ENCODE peak calls at places on chromosomes 3 and 15, in seven cellular contexts. I, Y, T, G, H, U and W are unnamed samples.

GRCh38 chr15:60906275-60906674 is 322.8 kb downstream of the RORA start:
- DNase-seq in I (no peak), Y (no peak), T (no peak), G (no peak), H (no peak), U (no peak), W (no peak)

GRCh38 chr3:129793947-129794318 is 99.6 kb downstream of the TMCC1 start:
- DNase-seq in I (no peak), Y (peak; percentile 15), T (peak; percentile 1), G (no peak), H (no peak), U (no peak), W (no peak)

GRCh38 chr15:92377083-92377789 is 16.4 kb upstream of the ST8SIA2 start:
- DNase-seq in I (no peak), Y (no peak), T (no peak), G (peak; percentile 14), H (no peak), U (no peak), W (no peak)

GRCh38 chr15:80070840-80071239 is 11.4 kb downstream of the ZFAND6 start:
- DNase-seq in I (no peak), Y (no peak), T (peak; percentile 76), G (no peak), H (no peak), U (no peak), W (peak; percentile 69)

GRCh38 chr15:57248074-57248473 is 128.2 kb upstream of the CGNL1 start:
- DNase-seq in I (no peak), Y (no peak), T (no peak), G (no peak), H (no peak), U (no peak), W (no peak)

GRCh38 chr15:71136159-71137137 is 21.2 kb downstream of the THSD4 start:
- DNase-seq in I (no peak), Y (no peak), T (peak; percentile 84), G (no peak), H (no peak), U (no peak), W (peak; percentile 60)

GRCh38 chr15:61702224-61703120 is 357.8 kb downstream of the VPS13C start:
- DNase-seq in I (no peak), Y (no peak), T (peak; percentile 31), G (no peak), H (no peak), U (no peak), W (no peak)

GRCh38 chr3:119647843-119648575 is 12.4 kb downstream of the POPDC2 start:
- DNase-seq in I (no peak), Y (no peak), T (no peak), G (no peak), H (no peak), U (no peak), W (no peak)

GRCh38 chr3:120450261-120450913 is 405 bp downstream of the FSTL1 start:
- DNase-seq in I (no peak), Y (peak; percentile 51), T (no peak), G (no peak), H (no peak), U (peak; percentile 59), W (peak; percentile 33)

GRCh38 chr3:150439657-150440056 is 31.6 kb downstream of the TSC22D2 start:
- DNase-seq in I (no peak), Y (no peak), T (peak; percentile 42), G (no peak), H (no peak), U (no peak), W (no peak)

GRCh38 chr15:96234109-96234892 is 96.2 kb upstream of the NR2F2 start:
- DNase-seq in I (no peak), Y (no peak), T (peak; percentile 80), G (no peak), H (no peak), U (no peak), W (peak; percentile 27)

GRCh38 chr3:140092883-140093536 is 158.0 kb downstream of the CLSTN2 start:
- DNase-seq in I (no peak), Y (no peak), T (peak; percentile 3), G (peak; percentile 92), H (no peak), U (no peak), W (no peak)